ENCODE peak calls at places on chromosome 9, in four cellular contexts. U, V, H and R are unnamed samples.
A peak's percentile ranks its signal among the peaks of the same experiment; 100 is the strongest.

GRCh38 chr9:118331622-118332045 is 627.4 kb downstream of the TLR4 start:
- DNase-seq in U (no peak), H (no peak), V (no peak), R (no peak)

GRCh38 chr9:130634801-130635200 is 29.6 kb upstream of the PRDM12 start:
- DNase-seq in U (no peak), H (no peak), V (no peak), R (no peak)

GRCh38 chr9:16475257-16475656 is 395.2 kb downstream of the BNC2 start:
- DNase-seq in H (no peak), V (no peak), U (no peak), R (no peak)

GRCh38 chr9:37952731-37953130 is 48.8 kb upstream of the SLC25A51 start:
- DNase-seq in H (no peak), U (no peak), V (no peak), R (no peak)

GRCh38 chr9:124037790-124038189 is 26.2 kb downstream of the LHX2 start:
- DNase-seq in V (no peak), U (no peak), H (no peak), R (no peak)

GRCh38 chr9:107667700-107668099 is 178.1 kb upstream of the KLF4 start:
- DNase-seq in V (no peak), U (no peak), H (no peak), R (no peak)

GRCh38 chr9:134231330-134231745 is 67.0 kb upstream of the RNU6ATAC start:
- DNase-seq in H (no peak), V (no peak), U (no peak), R (no peak)

GRCh38 chr9:131733601-131734061 is 6.2 kb downstream of the RAPGEF1 start:
- DNase-seq in V (no peak), U (no peak), H (no peak), R (no peak)

GRCh38 chr9:18786196-18786595 is 246.8 kb downstream of the SAXO1 start:
- DNase-seq in H (no peak), U (no peak), V (no peak), R (no peak)

GRCh38 chr9:131804826-131805225 is 65.0 kb upstream of the RAPGEF1 start:
- DNase-seq in U (no peak), V (no peak), H (no peak), R (no peak)

GRCh38 chr9:112065781-112066606 is 109.1 kb downstream of the SUSD1 start:
- DNase-seq in H (no peak), U (no peak), V (no peak), R (no peak)

GRCh38 chr9:93908591-93909241 is 46.4 kb downstream of the BARX1 start:
- DNase-seq in V (no peak), H (no peak), U (no peak), R (no peak)

GRCh38 chr9:122370303-122370702 is 521 bp upstream of the PTGS1 start:
- DNase-seq in V (no peak), U (no peak), H (no peak), R (no peak)

GRCh38 chr9:115595951-115596742 is 478.2 kb upstream of the TNC start:
- DNase-seq in V (no peak), H (no peak), U (no peak), R (no peak)

GRCh38 chr9:115594551-115594950 is 476.6 kb upstream of the TNC start:
- DNase-seq in U (no peak), V (no peak), H (no peak), R (no peak)

GRCh38 chr9:115591584-115591984 is 473.6 kb upstream of the TNC start:
- DNase-seq in U (peak; percentile 74), V (peak; percentile 63), H (no peak), R (no peak)

GRCh38 chr9:115596743-115597080 is 478.8 kb upstream of the TNC start:
- DNase-seq in U (no peak), V (no peak), H (no peak), R (no peak)

GRCh38 chr9:115593587-115594091 is 475.7 kb upstream of the TNC start:
- DNase-seq in U (peak; percentile 4), H (peak; percentile 6), V (no peak), R (no peak)
- TF ChIP-seq TAF1 in U (no peak), H (no peak), V (no peak), R (no peak)

DNA sequence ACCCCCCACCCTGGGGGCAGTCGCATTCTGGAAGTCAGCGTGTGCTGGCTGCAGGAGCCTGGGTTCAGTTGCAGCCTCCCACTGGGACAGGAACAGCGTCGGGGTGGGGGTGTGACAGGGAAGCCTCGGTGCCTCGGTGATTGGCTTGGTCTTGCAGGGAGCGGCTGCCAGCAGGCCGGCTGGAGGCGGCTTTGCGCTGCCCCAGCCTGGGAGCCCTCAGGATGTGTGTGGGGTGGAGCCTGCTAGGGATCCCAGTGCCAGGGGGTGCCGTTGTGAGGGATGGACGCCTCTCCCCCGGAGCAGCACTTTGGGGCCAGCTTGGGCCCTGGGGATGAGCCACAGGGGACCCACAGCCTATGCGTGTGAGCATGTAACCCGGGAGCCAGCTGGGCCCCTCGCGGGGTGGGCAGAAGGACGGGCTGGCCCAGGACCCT is 101.3 kb downstream of the RGS3 start:
- DNase-seq in H (no peak), V (no peak), U (no peak), R (no peak)
- TF ChIP-seq POLR2A in H (no peak), V (no peak), U (no peak), R (no peak)

GRCh38 chr9:20561542-20561941 is 60.8 kb downstream of the MLLT3 start:
- DNase-seq in U (no peak), H (no peak), V (no peak), R (no peak)
- TF ChIP-seq POLR2AphosphoS5 in U (no peak), H (no peak), V (no peak), R (no peak)

GRCh38 chr9:4603830-4604229 is 58.3 kb upstream of the PLPP6 start:
- DNase-seq in U (no peak), H (no peak), V (no peak), R (no peak)

GRCh38 chr9:4600363-4600762 is 61.7 kb upstream of the PLPP6 start:
- DNase-seq in H (no peak), V (no peak), U (no peak), R (no peak)

DNA sequence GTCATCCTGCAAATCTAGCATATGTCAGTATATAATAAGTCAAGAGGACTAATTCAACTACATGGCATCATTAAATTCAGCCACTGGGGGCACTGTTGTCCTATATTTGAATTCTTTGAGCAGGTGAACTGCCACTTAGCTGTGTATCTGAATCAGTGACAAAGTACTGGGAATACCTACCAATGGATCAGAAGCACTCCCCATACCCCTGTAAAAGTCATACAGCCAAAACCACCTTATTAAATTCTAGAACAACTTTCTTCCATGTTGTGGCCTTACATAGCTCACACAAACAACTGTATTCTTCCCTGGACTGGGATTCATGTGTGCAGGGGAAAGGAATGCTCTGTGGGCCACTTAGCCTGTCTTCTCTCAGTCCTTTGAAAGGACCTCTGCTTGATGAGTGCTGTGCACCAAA is 57.4 kb upstream of the PLPP6 start:
- DNase-seq in U (peak; percentile 75), V (peak; percentile 43), H (peak; percentile 42), R (peak; percentile 23)
- TF ChIP-seq TAF1 in U (no peak), V (no peak), H (no peak), R (no peak)

GRCh38 chr9:75131700-75132099 is 43.4 kb downstream of the OSTF1 start:
- DNase-seq in U (no peak), H (no peak), V (no peak), R (no peak)

GRCh38 chr9:75134495-75134894 is 46.2 kb downstream of the OSTF1 start:
- DNase-seq in U (no peak), H (no peak), V (no peak), R (no peak)

GRCh38 chr9:75133396-75133795 is 45.1 kb downstream of the OSTF1 start:
- DNase-seq in H (no peak), V (no peak), U (no peak), R (no peak)

GRCh38 chr9:75130621-75131020 is 42.3 kb downstream of the OSTF1 start:
- DNase-seq in U (no peak), V (no peak), H (no peak), R (no peak)

DNA sequence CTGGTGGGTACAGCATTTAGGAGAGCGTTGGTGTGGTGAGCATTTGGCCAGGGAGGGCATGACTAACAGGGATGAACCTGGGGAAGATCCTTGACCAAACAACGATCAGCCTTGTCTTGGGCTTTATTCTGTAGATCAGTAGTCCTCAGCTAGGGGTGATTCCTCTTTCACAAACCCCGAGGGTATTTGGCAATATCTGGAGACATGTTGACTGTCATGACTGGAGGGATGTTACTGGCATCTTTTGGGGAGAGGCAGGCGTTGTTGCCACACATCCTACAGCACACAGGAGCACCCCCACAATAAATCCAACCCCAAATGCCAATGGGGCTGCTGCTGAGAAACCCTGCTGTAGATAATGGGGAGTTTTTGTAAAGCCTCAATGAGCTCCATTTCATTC is 43.9 kb downstream of the OSTF1 start:
- DNase-seq in U (no peak), V (no peak), H (no peak), R (no peak)
- TF ChIP-seq POLR2A in U (no peak), V (no peak), H (no peak), R (no peak)

GRCh38 chr9:35829084-35829763 is at the start of gene TMEM8B:
- DNase-seq in H (peak; percentile 92), V (no peak), U (peak; percentile 83), R (peak; percentile 97)
- TF ChIP-seq POLR2AphosphoS5 in H (no peak), V (no peak), U (no peak), R (no peak)

GRCh38 chr9:101533334-101534187 is at the start of gene RNF20:
- DNase-seq in H (peak; percentile 67), U (peak; percentile 99), V (peak; percentile 90), R (peak; percentile 77)

GRCh38 chr9:101528015-101528414 is 5.6 kb upstream of the RNF20 start:
- DNase-seq in V (no peak), U (no peak), H (no peak), R (no peak)

GRCh38 chr9:101524371-101524770 is 9.3 kb upstream of the RNF20 start:
- DNase-seq in H (no peak), U (no peak), V (no peak), R (no peak)

GRCh38 chr9:101527066-101527465 is 6.6 kb upstream of the RNF20 start:
- DNase-seq in V (no peak), U (no peak), H (no peak), R (no peak)

GRCh38 chr9:101530076-101530711 is 3.5 kb upstream of the RNF20 start:
- DNase-seq in H (peak; percentile 26), U (peak; percentile 67), V (no peak), R (peak; percentile 7)
- TF ChIP-seq TAF1 in H (no peak), U (no peak), V (no peak), R (no peak)

DNA sequence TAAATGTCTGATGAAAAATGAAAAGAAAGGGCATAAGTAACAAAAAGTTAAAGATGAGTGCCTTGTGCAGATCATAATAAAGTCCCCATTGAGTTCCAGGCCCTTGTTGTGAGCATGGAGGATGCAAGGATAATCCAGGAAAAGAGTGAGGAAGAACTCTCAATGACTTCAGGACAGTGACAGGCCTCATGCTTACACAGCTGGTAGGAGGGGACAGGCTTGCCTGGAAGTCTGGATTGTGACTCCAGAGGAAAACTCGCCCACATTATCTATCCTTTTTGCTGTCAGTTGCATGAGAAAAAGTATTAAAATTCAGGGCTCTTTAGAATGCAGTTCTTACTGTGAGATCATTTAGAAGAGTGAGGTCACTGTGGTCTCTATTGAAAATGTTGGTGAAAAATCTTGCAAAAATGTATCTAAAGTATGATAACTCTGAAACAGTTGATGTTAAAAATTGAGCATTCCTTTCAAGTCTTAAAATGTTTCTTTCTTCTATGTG is 30.4 kb downstream of the NTRK2 start:
- DNase-seq in V (no peak), U (no peak), H (no peak), R (no peak)
- TF ChIP-seq POLR2A in V (no peak), U (no peak), H (no peak), R (no peak)